ENCODE peak calls at places on chromosome 4, in seven cellular contexts. V, P, K, A, N, Q and L are unnamed samples.

GRCh38 chr4:77433102-77433733 is 172.4 kb upstream of the CXCL13 start:
- DNase-seq in V (peak; percentile 48), P (peak; percentile 2), K (no peak), A (peak; percentile 64), N (peak; percentile 12), Q (no peak), L (peak; percentile 21)

GRCh38 chr4:155271557-155271956 is 63.1 kb downstream of the NPY2R start:
- DNase-seq in V (no peak), P (no peak), K (no peak), A (no peak), N (no peak), Q (no peak), L (no peak)

GRCh38 chr4:4408132-4408523 is 21.2 kb downstream of the NSG1 start:
- DNase-seq in V (no peak), P (no peak), K (no peak), A (no peak), N (no peak), Q (no peak), L (no peak)

GRCh38 chr4:68498413-68499007 is 51.2 kb downstream of the TMPRSS11E start:
- DNase-seq in V (peak; percentile 66), P (peak; percentile 62), K (no peak), A (peak; percentile 63), N (peak; percentile 62), Q (no peak), L (peak; percentile 26)

GRCh38 chr4:36388710-36389109 is 107.3 kb downstream of the DTHD1 start:
- DNase-seq in V (no peak), P (no peak), K (no peak), A (no peak), N (no peak), Q (no peak), L (no peak)

GRCh38 chr4:63620271-63620670 is 789.0 kb downstream of the TECRL start:
- DNase-seq in V (no peak), P (no peak), K (no peak), A (no peak), N (no peak), Q (no peak), L (no peak)

GRCh38 chr4:51858605-51859211 is 15.8 kb downstream of the DCUN1D4 start:
- DNase-seq in V (no peak), P (peak; percentile 43), K (no peak), A (no peak), N (peak; percentile 68), Q (no peak), L (no peak)

GRCh38 chr4:17366496-17366895 is 145.4 kb downstream of the QDPR start:
- DNase-seq in V (no peak), P (no peak), K (no peak), A (no peak), N (peak; percentile 59), Q (no peak), L (peak; percentile 83)

GRCh38 chr4:69881173-69881773 is 21.3 kb upstream of the SULT1E1 start:
- DNase-seq in V (peak; percentile 33), P (peak; percentile 44), K (no peak), A (peak; percentile 48), N (peak; percentile 48), Q (no peak), L (peak; percentile 13)

GRCh38 chr4:150252741-150253140 is 174.5 kb downstream of the DCLK2 start:
- DNase-seq in V (no peak), P (no peak), K (no peak), A (no peak), N (no peak), Q (no peak), L (no peak)

GRCh38 chr4:79253930-79254329 is 71.9 kb downstream of the NAA11 start:
- DNase-seq in V (no peak), P (no peak), K (no peak), A (no peak), N (no peak), Q (no peak), L (no peak)

GRCh38 chr4:1375761-1376322 is 28.8 kb downstream of the UVSSA start:
- DNase-seq in V (no peak), P (no peak), K (peak; percentile 28), A (no peak), N (no peak), Q (no peak), L (no peak)

GRCh38 chr4:108325561-108325960 is 156.8 kb upstream of the LEF1 start:
- DNase-seq in V (no peak), P (no peak), K (no peak), A (no peak), N (no peak), Q (no peak), L (no peak)

GRCh38 chr4:185542626-185543336 is 7.5 kb upstream of the PDLIM3 start:
- DNase-seq in V (no peak), P (peak; percentile 46), K (no peak), A (no peak), N (no peak), Q (no peak), L (peak; percentile 45)

GRCh38 chr4:145936142-145937020 is 2.2 kb downstream of the ZNF827 start:
- DNase-seq in V (peak; percentile 89), P (peak; percentile 73), K (peak; percentile 68), A (peak; percentile 55), N (peak; percentile 65), Q (no peak), L (peak; percentile 69)

GRCh38 chr4:150230556-150230955 is 152.3 kb downstream of the DCLK2 start:
- DNase-seq in V (no peak), P (no peak), K (no peak), A (no peak), N (no peak), Q (no peak), L (no peak)

GRCh38 chr4:130172156-130172555 is 1076.2 kb downstream of the C4orf33 start:
- DNase-seq in V (no peak), P (no peak), K (no peak), A (no peak), N (peak; percentile 9), Q (no peak), L (no peak)

GRCh38 chr4:184345573-184345922 is 127.9 kb upstream of the ENPP6 start:
- DNase-seq in V (no peak), P (peak; percentile 22), K (no peak), A (no peak), N (no peak), Q (no peak), L (no peak)

GRCh38 chr4:142396279-142396678 is 449.8 kb downstream of the INPP4B start:
- DNase-seq in V (no peak), P (peak; percentile 36), K (no peak), A (peak; percentile 81), N (peak; percentile 84), Q (no peak), L (peak; percentile 62)

GRCh38 chr4:26081795-26082498 is 167.9 kb downstream of the SMIM20 start:
- DNase-seq in V (peak; percentile 68), P (peak; percentile 52), K (no peak), A (peak; percentile 76), N (peak; percentile 40), Q (no peak), L (peak; percentile 23)

GRCh38 chr4:157075811-157076577 is at the start of gene GLRB:
- DNase-seq in V (no peak), P (peak; percentile 11), K (peak; percentile 50), A (no peak), N (peak; percentile 37), Q (no peak), L (no peak)

GRCh38 chr4:172202480-172203076 is 389.4 kb downstream of the GALNTL6 start:
- DNase-seq in V (peak; percentile 31), P (peak; percentile 18), K (no peak), A (peak; percentile 42), N (peak; percentile 50), Q (no peak), L (peak; percentile 8)

DNA sequence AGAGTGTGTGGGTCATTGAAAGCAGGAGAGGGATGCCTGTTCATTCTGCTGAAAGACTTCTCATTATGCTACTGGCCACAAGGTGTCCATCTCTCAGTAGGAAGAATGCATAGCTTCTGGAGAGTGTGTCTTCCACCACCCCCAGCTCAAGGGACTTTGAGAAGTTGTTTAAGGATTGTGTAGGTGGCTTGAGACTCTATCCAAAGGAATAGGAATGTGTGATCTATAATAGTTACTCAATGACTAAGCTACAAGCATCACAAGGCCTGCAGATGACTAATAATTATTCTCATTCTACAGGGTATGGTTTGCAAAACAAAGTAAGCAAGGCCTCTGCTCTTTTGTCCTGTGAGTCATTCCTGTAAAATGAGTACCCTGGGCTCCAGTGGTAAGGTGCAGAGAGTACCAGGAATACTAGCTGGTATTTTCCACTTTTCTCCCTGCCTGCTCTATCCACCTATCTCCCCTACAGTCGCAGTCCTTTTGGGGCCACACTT is 279.8 kb upstream of the BOD1L1 start:
- DNase-seq in V (no peak), P (peak; percentile 99), K (no peak), A (peak; percentile 98), N (peak; percentile 97), Q (no peak), L (peak; percentile 99)
- H3K4me3 ChIP-seq in V (no peak overlapping the region), P (no peak overlapping the region), K (no peak overlapping the region), A (no peak overlapping the region), N (no peak overlapping the region), Q (no peak overlapping the region), L (no peak overlapping the region)

DNA sequence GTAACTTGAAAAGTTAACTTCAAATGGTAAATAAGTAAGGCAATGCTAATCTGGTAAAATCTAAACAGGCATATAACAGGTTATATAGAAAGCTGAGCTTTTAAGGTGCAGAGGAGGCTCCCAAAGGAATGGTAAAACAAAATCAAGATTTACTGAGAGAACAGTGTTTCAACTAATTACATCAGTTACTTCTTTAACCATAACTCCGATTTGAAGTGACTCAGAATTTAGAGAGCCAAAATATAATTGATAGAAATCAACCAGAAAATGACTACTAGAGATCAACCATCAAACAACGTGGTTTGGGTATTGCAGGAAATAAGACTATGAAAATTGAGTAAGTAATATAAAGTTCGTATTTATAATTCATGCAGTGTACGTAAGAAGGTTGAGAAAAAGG is 6.9 kb downstream of the G3BP2 start:
- DNase-seq in V (no peak), P (no peak), K (no peak), A (no peak), N (peak; percentile 29), Q (no peak), L (no peak)
- H3K4me3 ChIP-seq in V (no peak overlapping the region), P (no peak overlapping the region), K (no peak overlapping the region), A (no peak overlapping the region), N (no peak overlapping the region), Q (no peak overlapping the region), L (no peak overlapping the region)

GRCh38 chr4:169618986-169619385 is 1.4 kb upstream of the CLCN3 start:
- DNase-seq in V (no peak), P (no peak), K (no peak), A (no peak), N (no peak), Q (no peak), L (no peak)
- H3K4me3 ChIP-seq in V (peak overlapping the region; percentile 75), P (no peak overlapping the region), K (peak overlapping the region; percentile 68), A (no peak overlapping the region), N (no peak overlapping the region), Q (peak overlapping the region; percentile 97), L (no peak overlapping the region)

DNA sequence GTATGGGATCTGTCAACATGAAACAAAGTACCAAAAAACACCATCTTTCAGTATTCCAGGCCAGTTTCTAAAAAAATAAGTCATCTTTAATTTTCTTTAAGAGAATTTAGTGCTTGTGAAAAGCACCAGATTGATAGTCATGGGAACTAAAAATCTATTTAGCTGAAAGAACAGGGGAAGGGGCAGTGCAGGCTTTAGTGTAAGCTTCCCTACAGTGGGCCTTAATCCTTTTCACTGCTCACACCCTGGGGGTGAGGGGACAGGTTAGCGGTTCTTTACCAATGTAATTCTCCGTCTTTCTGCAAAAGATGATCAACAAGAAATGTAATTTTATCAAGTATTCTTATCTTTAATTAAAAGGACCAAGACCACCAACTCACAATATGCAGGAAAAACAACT is 47.1 kb downstream of the CHIC2 start:
- DNase-seq in V (no peak), P (no peak), K (no peak), A (no peak), N (no peak), Q (no peak), L (no peak)
- H3K4me3 ChIP-seq in V (peak overlapping the region; percentile 16), P (no peak overlapping the region), K (no peak overlapping the region), A (no peak overlapping the region), N (no peak overlapping the region), Q (no peak overlapping the region), L (no peak overlapping the region)

GRCh38 chr4:159420162-159421057 is 317.5 kb downstream of the RAPGEF2 start:
- DNase-seq in V (no peak), P (no peak), K (no peak), A (no peak), N (no peak), Q (no peak), L (no peak)
- H3K4me3 ChIP-seq in V (no peak overlapping the region), P (no peak overlapping the region), K (no peak overlapping the region), A (no peak overlapping the region), N (no peak overlapping the region), Q (no peak overlapping the region), L (no peak overlapping the region)